ENCODE peak calls at places on chromosomes 16 and 17, in ten cellular contexts. X is upper lobe of right lung, A is lower lobe of right lung, D is body of pancreas, F is heart right ventricle, Q is A673, W is A549, Y is GM12878, U is mammary epithelial cell, E is kidney. C is an unnamed sample.

GRCh38 chr17:32876414-32877163 is at the start of gene MYO1D:
- DNase-seq in X (peak; percentile 90), Q (peak; percentile 28), A (peak; percentile 83), U (peak; percentile 86), E (peak; percentile 91), F (peak; percentile 29), D (peak; percentile 87), W (peak; percentile 48), Y (no peak), C (peak; percentile 89)

GRCh38 chr16:65807858-65808257 is 558.6 kb upstream of the CDH5 start:
- DNase-seq in W (no peak), E (no peak), A (no peak), F (no peak), U (no peak), Q (no peak), D (no peak), Y (no peak), X (no peak), C (no peak)

GRCh38 chr16:75251280-75252048 is at the start of gene BCAR1:
- DNase-seq in Q (peak; percentile 89), E (peak; percentile 97), U (peak; percentile 81), D (peak; percentile 94), X (peak; percentile 96), F (peak; percentile 90), W (peak; percentile 85), A (peak; percentile 93), Y (no peak), C (peak; percentile 93)

GRCh38 chr16:57004387-57005250 is 15.3 kb downstream of the NLRC5 start:
- DNase-seq in F (no peak), E (no peak), W (no peak), U (no peak), X (peak; percentile 16), Q (no peak), D (no peak), Y (no peak), A (no peak), C (no peak)

GRCh38 chr17:14261406-14261805 is 24.7 kb upstream of the CDRT15 start:
- DNase-seq in D (no peak), Q (no peak), Y (no peak), X (no peak), A (no peak), W (no peak), E (no peak), U (no peak), F (no peak), C (no peak)

GRCh38 chr16:11914759-11915643 is 755 bp downstream of the GSPT1 start:
- DNase-seq in U (peak; percentile 33), E (peak; percentile 72), Q (peak; percentile 44), W (peak; percentile 34), X (peak; percentile 81), D (peak; percentile 49), Y (no peak), F (peak; percentile 28), A (peak; percentile 69), C (peak; percentile 72)

GRCh38 chr17:66123163-66123562 is 68.8 kb downstream of the CEP112 start:
- DNase-seq in U (peak; percentile 23), E (no peak), X (no peak), D (no peak), Y (no peak), A (no peak), Q (peak; percentile 5), W (no peak), F (no peak), C (no peak)

GRCh38 chr16:89120921-89121351 is 27.3 kb downstream of the ACSF3 start:
- DNase-seq in Y (no peak), F (no peak), E (peak; percentile 72), Q (no peak), X (peak; percentile 63), U (no peak), W (no peak), A (peak; percentile 40), D (no peak), C (peak; percentile 44)

GRCh38 chr17:46144246-46144645 is 49.0 kb downstream of the KANSL1 start:
- DNase-seq in U (no peak), W (no peak), D (no peak), X (no peak), F (no peak), A (no peak), Q (no peak), E (no peak), Y (no peak), C (no peak)

GRCh38 chr16:15418206-15418605 is 16.2 kb upstream of the BMERB1 start:
- DNase-seq in X (no peak), U (no peak), E (no peak), Q (no peak), F (no peak), Y (no peak), D (no peak), W (no peak), A (no peak), C (no peak)

GRCh38 chr16:70605284-70605659 is 41.1 kb upstream of the IL34 start:
- DNase-seq in A (no peak), Q (no peak), W (no peak), X (no peak), E (no peak), F (no peak), U (no peak), Y (no peak), D (no peak), C (no peak)

GRCh38 chr17:40218740-40219072 is 398 bp upstream of the WIPF2 start:
- DNase-seq in F (peak; percentile 62), Y (peak; percentile 40), E (peak; percentile 88), U (peak; percentile 41), Q (peak; percentile 36), W (peak; percentile 82), A (peak; percentile 81), D (peak; percentile 79), X (peak; percentile 74), C (peak; percentile 77)

GRCh38 chr16:24776486-24777220 is 47.2 kb downstream of the TNRC6A start:
- DNase-seq in D (peak; percentile 39), Q (no peak), W (no peak), U (no peak), X (no peak), F (peak; percentile 41), Y (no peak), A (no peak), E (no peak), C (no peak)

GRCh38 chr17:46949291-46950174 is 26.6 kb downstream of the GOSR2 start:
- DNase-seq in W (no peak), X (no peak), Y (no peak), U (peak; percentile 59), Q (no peak), D (no peak), F (no peak), E (no peak), A (no peak), C (no peak)

GRCh38 chr17:78114831-78115723 is 13.5 kb downstream of the TMC6 start:
- DNase-seq in F (no peak), W (no peak), U (no peak), Y (no peak), X (no peak), E (peak; percentile 51), Q (no peak), A (no peak), D (no peak), C (peak; percentile 49)

GRCh38 chr17:78118801-78119241 is 9.7 kb downstream of the TMC6 start:
- DNase-seq in E (peak; percentile 80), A (no peak), Q (no peak), D (no peak), Y (no peak), X (no peak), W (no peak), U (no peak), F (no peak), C (no peak)

GRCh38 chr17:78117027-78117981 is 11.3 kb downstream of the TMC6 start:
- DNase-seq in Y (no peak), U (no peak), W (no peak), X (peak; percentile 73), F (no peak), Q (peak; percentile 38), E (peak; percentile 76), D (peak; percentile 74), A (no peak), C (peak; percentile 72)

GRCh38 chr17:78113804-78114785 is 14.5 kb downstream of the TMC6 start:
- DNase-seq in W (no peak), Y (no peak), U (no peak), Q (no peak), D (no peak), F (no peak), X (no peak), E (peak; percentile 43), A (no peak), C (no peak)

DNA sequence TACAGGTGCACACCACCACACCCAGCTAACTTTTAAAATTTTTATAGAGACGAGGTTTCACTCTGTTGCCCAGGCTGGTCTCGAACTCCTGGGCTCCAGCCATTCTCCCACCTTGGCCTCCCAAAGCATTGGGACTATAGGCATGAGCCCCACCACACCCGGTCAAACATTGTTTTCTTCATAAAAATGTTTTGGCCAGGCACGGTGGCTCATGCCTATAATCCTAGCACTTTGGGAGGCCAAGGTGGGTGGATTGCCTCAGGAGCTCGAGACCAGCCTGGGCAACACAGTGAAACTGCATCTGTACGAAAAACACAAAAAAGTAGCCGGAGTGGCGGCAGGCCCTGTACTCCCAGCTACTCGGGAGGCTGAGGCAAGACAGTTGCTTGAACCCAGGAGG is 12.1 kb downstream of the TMC6 start:
- DNase-seq in Y (no peak), X (no peak), U (no peak), W (no peak), Q (no peak), A (no peak), E (no peak), F (no peak), D (no peak), C (no peak)
- H3K4me1 ChIP-seq in Y (peaks cover 33% of the 10 kb centered on the region), X (peaks cover 6% of the 10 kb centered on the region), U (no peaks in the 10 kb centered on the region), W (no peaks in the 10 kb centered on the region), Q (no peaks in the 10 kb centered on the region), A (peaks cover 19% of the 10 kb centered on the region), E (peaks cover 2% of the 10 kb centered on the region), F (peaks cover 19% of the 10 kb centered on the region), D (peaks cover 20% of the 10 kb centered on the region), C (peaks cover 11% of the 10 kb centered on the region)

DNA sequence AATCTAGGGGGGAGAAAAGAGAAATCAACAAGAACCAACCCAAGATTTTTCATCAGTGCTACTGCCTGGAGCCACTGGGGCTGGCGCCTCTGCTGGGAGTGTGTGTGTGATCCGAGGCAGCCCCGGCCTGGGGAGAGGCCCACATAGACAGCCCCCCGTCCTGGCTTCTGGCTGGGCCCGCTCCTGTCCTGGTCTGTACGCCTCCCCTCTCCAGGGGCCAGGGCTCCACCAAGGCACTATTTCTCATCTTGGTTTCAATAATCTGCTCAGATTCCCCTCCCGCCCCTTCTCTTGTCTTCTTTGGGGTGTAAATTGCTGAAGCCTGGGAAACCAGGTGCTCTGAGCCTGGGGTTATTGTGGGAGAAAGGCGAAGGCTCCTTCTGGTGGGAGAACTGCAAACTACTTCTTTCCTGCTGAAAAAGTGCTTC is 7.8 kb downstream of the BAHCC1 start:
- DNase-seq in Y (no peak), F (no peak), Q (peak; percentile 72), W (no peak), A (no peak), X (no peak), U (no peak), D (no peak), E (no peak), C (no peak)
- TF ChIP-seq CTCF in Y (no peak), F (no peak), Q (peak; percentile 37), W (no peak), A (no peak), X (no peak), U (no peak), D (no peak), E (no peak), C (no peak)

GRCh38 chr16:1464196-1464893 is 10.5 kb downstream of the CLCN7 start:
- DNase-seq in X (peak; percentile 60), U (no peak), W (no peak), E (no peak), Q (no peak), D (no peak), A (peak; percentile 36), Y (no peak), F (no peak), C (no peak)
- H3K4me1 ChIP-seq in X (no peaks in the 10 kb centered on the region), U (peaks cover 5% of the 10 kb centered on the region), W (no peaks in the 10 kb centered on the region), E (no peaks in the 10 kb centered on the region), Q (no peaks in the 10 kb centered on the region), D (no peaks in the 10 kb centered on the region), A (no peaks in the 10 kb centered on the region), Y (no peaks in the 10 kb centered on the region), F (peaks cover 3% of the 10 kb centered on the region), C (no peaks in the 10 kb centered on the region)

GRCh38 chr17:3809135-3809534 is 8.1 kb upstream of the ITGAE start:
- DNase-seq in U (peak; percentile 87), D (no peak), Y (no peak), Q (no peak), X (no peak), F (no peak), A (no peak), E (no peak), W (no peak), C (no peak)
- TF ChIP-seq CTCF in U (no peak), D (no peak), Y (no peak), Q (no peak), X (no peak), F (no peak), A (no peak), E (no peak), W (no peak), C (no peak)